ENCODE peak calls at places on chromosomes 16 and 17, in five cellular contexts. One of them, this sample, is unnamed.

GRCh38 chr16:82782715-82783251 is 156.0 kb downstream of the CDH13 start:
- DNase-seq in progenitor cell of endocrine pancreas: no peak
- DNase-seq in HFFc6: no peak
- DNase-seq in GM03348: no peak
- DNase-seq in Peyer's patch: peak
- DNase-seq in this sample: no peak

GRCh38 chr17:15651583-15652110 is 32.1 kb upstream of the FBXW10B start:
- DNase-seq in progenitor cell of endocrine pancreas: no peak
- DNase-seq in HFFc6: peak
- DNase-seq in GM03348: peak
- DNase-seq in Peyer's patch: peak
- DNase-seq in this sample: peak

GRCh38 chr17:28131592-28131991 is 89.1 kb downstream of the NLK start:
- DNase-seq in progenitor cell of endocrine pancreas: no peak
- DNase-seq in HFFc6: no peak
- DNase-seq in GM03348: no peak
- DNase-seq in Peyer's patch: no peak
- DNase-seq in this sample: no peak

GRCh38 chr16:73024571-73025105 is 23.3 kb downstream of the ZFHX3 start:
- DNase-seq in progenitor cell of endocrine pancreas: no peak
- DNase-seq in HFFc6: no peak
- DNase-seq in GM03348: no peak
- DNase-seq in Peyer's patch: no peak
- DNase-seq in this sample: no peak

GRCh38 chr17:81337449-81337848 is 42.3 kb upstream of the SLC38A10 start:
- DNase-seq in progenitor cell of endocrine pancreas: no peak
- DNase-seq in HFFc6: no peak
- DNase-seq in GM03348: no peak
- DNase-seq in Peyer's patch: peak
- DNase-seq in this sample: peak

GRCh38 chr16:83779881-83780280 is 27.9 kb upstream of the HSBP1 start:
- DNase-seq in progenitor cell of endocrine pancreas: no peak
- DNase-seq in HFFc6: no peak
- DNase-seq in GM03348: peak
- DNase-seq in Peyer's patch: no peak
- DNase-seq in this sample: no peak

GRCh38 chr16:47884131-47884725 is 271.6 kb downstream of the ABCC12 start:
- DNase-seq in progenitor cell of endocrine pancreas: no peak
- DNase-seq in HFFc6: no peak
- DNase-seq in GM03348: no peak
- DNase-seq in Peyer's patch: no peak
- DNase-seq in this sample: no peak

GRCh38 chr17:39676198-39676819 is 8.1 kb downstream of the PNMT start:
- DNase-seq in progenitor cell of endocrine pancreas: no peak
- DNase-seq in HFFc6: no peak
- DNase-seq in GM03348: no peak
- DNase-seq in Peyer's patch: peak
- DNase-seq in this sample: peak

GRCh38 chr16:73002836-73003235 is 45.1 kb downstream of the ZFHX3 start:
- DNase-seq in progenitor cell of endocrine pancreas: no peak
- DNase-seq in HFFc6: peak
- DNase-seq in GM03348: no peak
- DNase-seq in Peyer's patch: no peak
- DNase-seq in this sample: no peak

GRCh38 chr16:3187798-3188674 is at the start of gene OR1F1:
- DNase-seq in progenitor cell of endocrine pancreas: no peak
- DNase-seq in HFFc6: peak
- DNase-seq in GM03348: peak
- DNase-seq in Peyer's patch: peak
- DNase-seq in this sample: no peak

GRCh38 chr17:45574376-45574775 is 83.9 kb upstream of the PLEKHM1 start:
- DNase-seq in progenitor cell of endocrine pancreas: no peak
- DNase-seq in HFFc6: peak
- DNase-seq in GM03348: peak
- DNase-seq in Peyer's patch: no peak
- DNase-seq in this sample: no peak

GRCh38 chr17:78242024-78242742 is 10.8 kb downstream of the TMEM235 start:
- DNase-seq in progenitor cell of endocrine pancreas: no peak
- DNase-seq in HFFc6: no peak
- DNase-seq in GM03348: no peak
- DNase-seq in Peyer's patch: no peak
- DNase-seq in this sample: no peak

GRCh38 chr17:80847506-80848230 is 144.0 kb upstream of the CHMP6 start:
- DNase-seq in progenitor cell of endocrine pancreas: no peak
- DNase-seq in HFFc6: no peak
- DNase-seq in GM03348: no peak
- DNase-seq in Peyer's patch: peak
- DNase-seq in this sample: no peak

GRCh38 chr16:19075511-19075910 is 8.1 kb downstream of the COQ7 start:
- DNase-seq in progenitor cell of endocrine pancreas: no peak
- DNase-seq in HFFc6: no peak
- DNase-seq in GM03348: no peak
- DNase-seq in Peyer's patch: no peak
- DNase-seq in this sample: no peak

GRCh38 chr16:67917852-67918236 is 13.8 kb downstream of the CTRL start:
- DNase-seq in progenitor cell of endocrine pancreas: no peak
- DNase-seq in HFFc6: peak
- DNase-seq in GM03348: peak
- DNase-seq in Peyer's patch: no peak
- DNase-seq in this sample: peak

GRCh38 chr17:49748223-49748622 is 15.7 kb downstream of the FAM117A start:
- DNase-seq in progenitor cell of endocrine pancreas: no peak
- DNase-seq in HFFc6: no peak
- DNase-seq in GM03348: no peak
- DNase-seq in Peyer's patch: no peak
- DNase-seq in this sample: no peak

GRCh38 chr16:87259431-87259830 is 57.8 kb downstream of the C16orf95 start:
- DNase-seq in progenitor cell of endocrine pancreas: no peak
- DNase-seq in HFFc6: no peak
- DNase-seq in GM03348: no peak
- DNase-seq in Peyer's patch: no peak
- DNase-seq in this sample: no peak

GRCh38 chr17:40349477-40350409 is 14.8 kb downstream of the GJD3 start:
- DNase-seq in progenitor cell of endocrine pancreas: no peak
- DNase-seq in HFFc6: no peak
- DNase-seq in GM03348: no peak
- DNase-seq in Peyer's patch: peak
- DNase-seq in this sample: no peak

GRCh38 chr16:17173134-17173729 is 297.5 kb downstream of the XYLT1 start:
- DNase-seq in progenitor cell of endocrine pancreas: no peak
- DNase-seq in HFFc6: peak
- DNase-seq in GM03348: peak
- DNase-seq in Peyer's patch: no peak
- DNase-seq in this sample: peak